ENCODE peak calls at places on chromosomes 13 and 19, in five cellular contexts. L, C, H, I and Y are unnamed samples.
A peak's percentile ranks its signal among the peaks of the same experiment; 100 is the strongest.

GRCh38 chr13:37617162-37617561 is 18.6 kb upstream of the POSTN start:
- DNase-seq in C (no peak), H (no peak), I (no peak), L (no peak), Y (no peak)

GRCh38 chr13:43448605-43449004 is 338.2 kb downstream of the ENOX1 start:
- DNase-seq in H (no peak), L (no peak), I (no peak), C (no peak), Y (peak; percentile 32)

GRCh38 chr13:98345103-98345899 is 168.2 kb upstream of the RNF113B start:
- DNase-seq in H (no peak), I (no peak), C (no peak), L (no peak), Y (no peak)

GRCh38 chr19:18895828-18896341 is at the start of gene CERS1:
- DNase-seq in C (no peak), H (no peak), L (no peak), I (no peak), Y (peak; percentile 43)

GRCh38 chr19:2040647-2041435 is 10.2 kb downstream of the MKNK2 start:
- DNase-seq in H (no peak), L (no peak), I (no peak), C (no peak), Y (no peak)

GRCh38 chr19:41696402-41697197 is 8.5 kb upstream of the CEACAM7 start:
- DNase-seq in I (no peak), L (no peak), C (no peak), H (no peak), Y (no peak)

GRCh38 chr13:20891034-20891433 is 11.5 kb downstream of the XPO4 start:
- DNase-seq in L (no peak), C (no peak), I (no peak), H (no peak), Y (no peak)

GRCh38 chr13:52924241-52925148 is 76.1 kb upstream of the PCDH8 start:
- DNase-seq in C (no peak), L (no peak), I (no peak), H (no peak), Y (no peak)

GRCh38 chr13:44040070-44040753 is 160.5 kb downstream of the LACC1 start:
- DNase-seq in L (no peak), C (no peak), I (no peak), H (no peak), Y (no peak)

GRCh38 chr19:17402982-17403855 is 2.2 kb downstream of the BST2 start:
- DNase-seq in I (no peak), H (no peak), L (peak; percentile 42), C (no peak), Y (no peak)

GRCh38 chr13:33072282-33072681 is 56.1 kb downstream of the KL start:
- DNase-seq in I (no peak), L (no peak), H (no peak), C (no peak), Y (no peak)

GRCh38 chr19:19257137-19257536 is 16.0 kb downstream of the TM6SF2 start:
- DNase-seq in I (no peak), H (no peak), L (no peak), C (no peak), Y (no peak)

GRCh38 chr13:99655351-99656091 is 154.2 kb downstream of the TM9SF2 start:
- DNase-seq in L (no peak), C (no peak), H (peak; percentile 78), I (no peak), Y (no peak)

GRCh38 chr13:110828705-110829104 is 86.2 kb downstream of the ANKRD10 start:
- DNase-seq in I (no peak), H (no peak), L (no peak), C (no peak), Y (no peak)

GRCh38 chr13:72920097-72920496 is 138.2 kb downstream of the PIBF1 start:
- DNase-seq in I (no peak), C (no peak), H (no peak), L (no peak), Y (no peak)

GRCh38 chr19:23075031-23075733 is 41.6 kb upstream of the ZNF730 start:
- DNase-seq in L (no peak), C (no peak), I (no peak), H (no peak), Y (no peak)

GRCh38 chr13:42355118-42355840 is 83.3 kb downstream of the AKAP11 start:
- DNase-seq in H (no peak), C (peak; percentile 20), I (no peak), L (peak; percentile 35), Y (no peak)

GRCh38 chr19:53057904-53058579 is 13.5 kb downstream of the ERVV-2 start:
- DNase-seq in C (no peak), H (no peak), I (no peak), L (no peak), Y (no peak)

GRCh38 chr13:26022538-26023292 is 29.1 kb downstream of the SHISA2 start:
- DNase-seq in I (no peak), H (peak; percentile 14), C (no peak), L (no peak), Y (no peak)

GRCh38 chr13:42041684-42042035 is 6.8 kb upstream of the DGKH start:
- DNase-seq in L (no peak), H (no peak), I (no peak), C (no peak), Y (no peak)